ENCODE peak calls at places on chromosomes 13 and 19, in ten cellular contexts. C is endothelial cell; X is cortex of kidney; V is suprapubic skin; K is stromal cell of bone marrow; T is lower lobe of right lung; Z is epithelial cell of prostate; R is mesenchymal stem cell; Q is dorsolateral prefrontal cortex; H is stimulated activated CD8-positive, alpha-beta memory T cell treated with anti-CD3 and anti-CD28 coated beads, Interleukin-7, amount 100 ng/mL, for 4 hours. E is an unnamed sample.

GRCh38 chr13:27775943-27776342 is 16.3 kb upstream of the GSX1 start:
- DNase-seq in C (no peak), X (no peak), V (no peak), K (no peak), T (no peak), Z (no peak), R (no peak), Q (no peak), H (no peak), E (no peak)

GRCh38 chr13:100100115-100100879 is 11.4 kb downstream of the PCCA start:
- DNase-seq in C (no peak), X (no peak), V (no peak), K (peak), T (no peak), Z (peak), R (peak), Q (no peak), H (no peak), E (no peak)

GRCh38 chr19:41521860-41522555 is 54.0 kb upstream of the CEACAM21 start:
- DNase-seq in C (peak), X (no peak), V (no peak), K (no peak), T (peak), Z (no peak), R (no peak), Q (no peak), H (no peak), E (no peak)

GRCh38 chr19:22332924-22333323 is 46.7 kb downstream of the ZNF729 start:
- DNase-seq in C (no peak), X (no peak), V (peak), K (no peak), T (no peak), Z (no peak), R (no peak), Q (no peak), H (no peak), E (no peak)

GRCh38 chr13:28640861-28641599 is 17.9 kb upstream of the POMP start:
- DNase-seq in C (no peak), X (no peak), V (no peak), K (no peak), T (no peak), Z (no peak), R (peak), Q (no peak), H (no peak), E (no peak)

GRCh38 chr13:32309812-32310706 is 5.1 kb downstream of the ZAR1L start:
- DNase-seq in C (peak), X (no peak), V (no peak), K (no peak), T (no peak), Z (no peak), R (peak), Q (no peak), H (no peak), E (no peak)

GRCh38 chr13:86006317-86006716 is 207.1 kb upstream of the SLITRK6 start:
- DNase-seq in C (no peak), X (no peak), V (no peak), K (no peak), T (no peak), Z (no peak), R (no peak), Q (no peak), H (no peak), E (no peak)

GRCh38 chr13:33867472-33867871 is 49.5 kb downstream of the RFC3 start:
- DNase-seq in C (no peak), X (no peak), V (no peak), K (no peak), T (no peak), Z (no peak), R (no peak), Q (no peak), H (no peak), E (no peak)

GRCh38 chr13:36163303-36163702 is 32.1 kb upstream of the DCLK1 start:
- DNase-seq in C (no peak), X (no peak), V (no peak), K (no peak), T (no peak), Z (no peak), R (no peak), Q (no peak), H (no peak), E (no peak)

GRCh38 chr19:1729568-1729925 is 23.8 kb upstream of the ONECUT3 start:
- DNase-seq in C (no peak), X (no peak), V (no peak), K (no peak), T (no peak), Z (no peak), R (no peak), Q (no peak), H (no peak), E (no peak)

GRCh38 chr13:49082653-49083536 is 107.2 kb downstream of the FNDC3A start:
- DNase-seq in C (no peak), X (no peak), V (no peak), K (no peak), T (no peak), Z (peak), R (peak), Q (no peak), H (no peak), E (no peak)

GRCh38 chr13:49265822-49266221 is 18.1 kb downstream of the CDADC1 start:
- DNase-seq in C (no peak), X (no peak), V (no peak), K (peak), T (no peak), Z (no peak), R (peak), Q (no peak), H (no peak), E (no peak)

GRCh38 chr19:17220207-17220758 is 5.1 kb downstream of the USE1 start:
- DNase-seq in C (no peak), X (no peak), V (no peak), K (peak), T (no peak), Z (no peak), R (peak), Q (no peak), H (no peak), E (no peak)

GRCh38 chr19:48330012-48330681 is 4.8 kb downstream of the EMP3 start:
- DNase-seq in C (peak), X (no peak), V (no peak), K (no peak), T (peak), Z (no peak), R (peak), Q (peak), H (peak), E (no peak)

GRCh38 chr19:39137131-39137530 is 11.5 kb downstream of the PAK4 start:
- DNase-seq in C (no peak), X (no peak), V (no peak), K (no peak), T (no peak), Z (no peak), R (no peak), Q (no peak), H (no peak), E (no peak)

GRCh38 chr13:46232281-46232680 is 20.6 kb downstream of the LRRC63 start:
- DNase-seq in C (no peak), X (no peak), V (no peak), K (no peak), T (no peak), Z (no peak), R (no peak), Q (no peak), H (no peak), E (no peak)

GRCh38 chr19:1445185-1445931 is 4.6 kb upstream of the APC2 start:
- DNase-seq in C (peak), X (no peak), V (no peak), K (no peak), T (peak), Z (no peak), R (peak), Q (peak), H (peak), E (peak)

GRCh38 chr13:47932953-47933687 is 68.0 kb downstream of the SUCLA2 start:
- DNase-seq in C (no peak), X (no peak), V (no peak), K (no peak), T (no peak), Z (no peak), R (no peak), Q (no peak), H (no peak), E (no peak)

GRCh38 chr19:29926031-29926430 is 16.0 kb upstream of the URI1 start:
- DNase-seq in C (no peak), X (no peak), V (no peak), K (no peak), T (no peak), Z (no peak), R (no peak), Q (no peak), H (no peak), E (no peak)

GRCh38 chr13:31756346-31756745 is 17.0 kb downstream of the RXFP2 start:
- DNase-seq in C (no peak), X (no peak), V (no peak), K (peak), T (no peak), Z (no peak), R (peak), Q (no peak), H (no peak), E (no peak)

GRCh38 chr19:57008432-57008831 is 111.4 kb upstream of the USP29 start:
- DNase-seq in C (no peak), X (no peak), V (no peak), K (no peak), T (no peak), Z (no peak), R (no peak), Q (peak), H (no peak), E (no peak)

GRCh38 chr13:19587635-19588300 is 26.4 kb upstream of the TPTE2 start:
- DNase-seq in C (no peak), X (no peak), V (no peak), K (peak), T (no peak), Z (no peak), R (peak), Q (no peak), H (no peak), E (no peak)

GRCh38 chr13:45941261-45941660 is 89.7 kb upstream of the SIAH3 start:
- DNase-seq in C (no peak), X (no peak), V (no peak), K (no peak), T (no peak), Z (no peak), R (no peak), Q (no peak), H (no peak), E (no peak)

GRCh38 chr13:98345103-98345899 is 168.2 kb upstream of the RNF113B start:
- DNase-seq in C (no peak), X (no peak), V (no peak), K (no peak), T (no peak), Z (no peak), R (no peak), Q (no peak), H (no peak), E (no peak)

GRCh38 chr13:33128134-33128533 is 111.9 kb downstream of the KL start:
- DNase-seq in C (no peak), X (no peak), V (no peak), K (no peak), T (no peak), Z (no peak), R (no peak), Q (no peak), H (no peak), E (no peak)

GRCh38 chr19:2235396-2236284 is 489 bp downstream of the PLEKHJ1 start:
- DNase-seq in C (no peak), X (no peak), V (no peak), K (no peak), T (peak), Z (no peak), R (no peak), Q (no peak), H (no peak), E (no peak)

GRCh38 chr13:45208132-45208531 is 7.3 kb upstream of the KCTD4 start:
- DNase-seq in C (no peak), X (no peak), V (no peak), K (no peak), T (no peak), Z (no peak), R (no peak), Q (no peak), H (no peak), E (no peak)

E was measured in NK-92 treated with Interleukin-12 subunit alpha and Interleukin-12 subunit beta, amount 100 ng/mL, for 24 hours.